ENCODE peak calls at places on chromosomes 12 and 14, in seven cellular contexts. H, M, U, E, F, I and B are unnamed samples.

GRCh38 chr14:99479903-99480855 is 480 bp downstream of the SETD3 start:
- DNase-seq in U (peak; percentile 67), M (peak; percentile 37), F (peak; percentile 70), H (no peak), E (peak; percentile 45), I (peak; percentile 53), B (peak; percentile 63)

GRCh38 chr12:10205251-10205807 is 7.3 kb upstream of the GABARAPL1 start:
- DNase-seq in H (no peak), U (no peak), M (no peak), I (no peak), F (no peak), E (no peak), B (no peak)

GRCh38 chr12:45388545-45388944 is 172.7 kb downstream of the ANO6 start:
- DNase-seq in H (no peak), E (peak; percentile 11), M (peak; percentile 45), U (peak; percentile 28), F (peak; percentile 32), I (no peak), B (peak; percentile 71)

GRCh38 chr14:68820999-68821683 is 28.3 kb upstream of the ZFP36L1 start:
- DNase-seq in H (no peak), F (peak; percentile 83), U (no peak), E (no peak), I (no peak), M (no peak), B (no peak)

GRCh38 chr14:74014299-74014698 is 4.8 kb downstream of the ENTPD5 start:
- DNase-seq in I (no peak), U (no peak), M (no peak), F (no peak), E (no peak), H (no peak), B (no peak)

GRCh38 chr12:101908395-101908794 is 31.0 kb downstream of the DRAM1 start:
- DNase-seq in E (no peak), H (no peak), I (no peak), M (no peak), U (no peak), F (no peak), B (no peak)

GRCh38 chr12:119005085-119005484 is 23.7 kb downstream of the SRRM4 start:
- DNase-seq in I (no peak), U (no peak), E (no peak), F (no peak), M (no peak), H (no peak), B (no peak)

GRCh38 chr12:291153-291723 is 28.6 kb upstream of the SLC6A13 start:
- DNase-seq in E (no peak), I (no peak), F (no peak), M (no peak), H (no peak), U (no peak), B (no peak)

GRCh38 chr12:124026755-124027745 is 54.0 kb downstream of the ZNF664 start:
- DNase-seq in I (no peak), E (no peak), M (peak; percentile 35), F (peak; percentile 54), H (no peak), U (no peak), B (no peak)

GRCh38 chr14:75980856-75981255 is 939 bp downstream of the TGFB3 start:
- DNase-seq in E (no peak), F (peak; percentile 23), M (no peak), U (no peak), I (no peak), H (peak; percentile 15), B (no peak)

GRCh38 chr12:57983150-57983857 is 41.9 kb downstream of the ATP23 start:
- DNase-seq in I (peak; percentile 21), U (no peak), F (peak; percentile 60), H (peak; percentile 24), E (peak; percentile 47), M (no peak), B (peak; percentile 76)